ENCODE peak calls at places on chromosome 13, in seven cellular contexts. Q, L, M, R, P, X and S are unnamed samples. For H3K4me1 and H3K9me3, the result is how much of the 10 kb centered on the place peaks cover.

GRCh38 chr13:19959141-19959830 is 759 bp downstream of the ZMYM2 start:
- DNase-seq in Q (peak), L (peak), P (peak), X (peak), R (no peak), M (peak), S (peak)

GRCh38 chr13:85148009-85148408 is 651.2 kb downstream of the SLITRK6 start:
- DNase-seq in X (no peak), M (peak), P (no peak), L (no peak), Q (no peak), R (no peak), S (no peak)

GRCh38 chr13:114049026-114049425 is 75.2 kb upstream of the C13orf46 start:
- DNase-seq in X (no peak), R (no peak), Q (no peak), P (no peak), M (no peak), L (no peak), S (no peak)

GRCh38 chr13:102606537-102607309 is 9.9 kb downstream of the TPP2 start:
- DNase-seq in Q (no peak), X (no peak), L (no peak), R (no peak), M (no peak), P (no peak), S (no peak)

GRCh38 chr13:23902975-23903905 is 5.9 kb upstream of the C1QTNF9B start:
- DNase-seq in P (no peak), L (peak), R (no peak), X (no peak), M (peak), Q (no peak), S (no peak)

GRCh38 chr13:50129923-50130685 is 114.9 kb downstream of the KCNRG start:
- DNase-seq in L (peak), P (peak), X (peak), R (no peak), Q (no peak), M (peak), S (no peak)

GRCh38 chr13:84417426-84417825 is 535.2 kb upstream of the SLITRK1 start:
- DNase-seq in M (no peak), Q (no peak), R (no peak), X (no peak), L (no peak), P (no peak), S (no peak)

GRCh38 chr13:34044660-34045080 is 226.7 kb downstream of the RFC3 start:
- DNase-seq in M (no peak), P (no peak), Q (no peak), X (no peak), R (no peak), L (no peak), S (no peak)

GRCh38 chr13:26707122-26708006 is 53.2 kb downstream of the GPR12 start:
- DNase-seq in P (no peak), Q (no peak), M (peak), L (no peak), X (no peak), R (peak), S (no peak)

GRCh38 chr13:37945651-37946575 is 76.3 kb upstream of the TRPC4 start:
- DNase-seq in P (no peak), L (no peak), Q (no peak), R (no peak), M (no peak), X (no peak), S (no peak)

GRCh38 chr13:107883561-107884175 is 331.7 kb downstream of the LIG4 start:
- DNase-seq in M (no peak), L (no peak), Q (no peak), R (no peak), X (no peak), P (no peak), S (no peak)

GRCh38 chr13:84481958-84482357 is 599.7 kb upstream of the SLITRK1 start:
- DNase-seq in M (no peak), Q (no peak), X (no peak), R (no peak), L (no peak), P (no peak), S (no peak)

GRCh38 chr13:34207334-34207733 is 389.4 kb downstream of the RFC3 start:
- DNase-seq in P (no peak), M (peak), L (peak), X (peak), R (no peak), Q (no peak), S (no peak)

GRCh38 chr13:97276862-97277269 is 54.7 kb downstream of the MBNL2 start:
- DNase-seq in R (no peak), M (no peak), P (no peak), L (no peak), Q (no peak), X (no peak), S (no peak)

GRCh38 chr13:85755123-85755522 is 44.1 kb downstream of the SLITRK6 start:
- DNase-seq in P (no peak), Q (no peak), L (no peak), X (no peak), R (no peak), M (no peak), S (no peak)

GRCh38 chr13:29754486-29754806 is 96.0 kb downstream of the UBL3 start:
- DNase-seq in P (no peak), L (no peak), M (no peak), X (no peak), Q (no peak), R (no peak), S (no peak)

GRCh38 chr13:55402867-55403266 is 1737.9 kb upstream of the PRR20A start:
- DNase-seq in X (no peak), L (no peak), R (no peak), Q (no peak), P (no peak), M (no peak), S (no peak)

GRCh38 chr13:20136781-20137703 is 23.8 kb downstream of the GJA3 start:
- DNase-seq in P (no peak), R (no peak), Q (no peak), M (peak), L (peak), X (no peak), S (peak)

GRCh38 chr13:112444001-112444311 is 67.8 kb downstream of the SPACA7 start:
- DNase-seq in Q (peak), L (peak), P (no peak), X (peak), R (peak), M (peak), S (peak)

GRCh38 chr13:106373989-106374572 is 161.4 kb downstream of the EFNB2 start:
- DNase-seq in R (no peak), M (peak), P (no peak), L (no peak), Q (no peak), X (no peak), S (no peak)

GRCh38 chr13:33554919-33555791 is 262.8 kb upstream of the RFC3 start:
- DNase-seq in Q (no peak), R (no peak), L (no peak), X (no peak), M (no peak), P (no peak), S (no peak)

GRCh38 chr13:26132756-26133155 is 80.9 kb upstream of the SHISA2 start:
- DNase-seq in P (no peak), Q (no peak), R (no peak), X (no peak), L (no peak), M (no peak), S (no peak)

GRCh38 chr13:48155850-48156249 is 60.9 kb upstream of the MED4 start:
- DNase-seq in X (no peak), R (no peak), P (no peak), L (no peak), Q (no peak), M (no peak), S (no peak)

GRCh38 chr13:50598338-50598737 is 245.2 kb downstream of the DLEU7 start:
- DNase-seq in R (no peak), M (no peak), Q (no peak), L (no peak), X (no peak), P (no peak), S (no peak)

GRCh38 chr13:37681295-37682032 is 82.9 kb upstream of the POSTN start:
- DNase-seq in Q (no peak), P (no peak), X (no peak), R (no peak), L (no peak), M (no peak), S (no peak)

GRCh38 chr13:45255253-45255987 is 54.6 kb upstream of the KCTD4 start:
- DNase-seq in Q (no peak), R (no peak), X (no peak), M (peak), P (no peak), L (no peak), S (no peak)

GRCh38 chr13:114237415-114238112 is 2.9 kb downstream of the CDC16 start:
- DNase-seq in L (no peak), P (no peak), X (no peak), Q (no peak), R (no peak), M (no peak), S (no peak)

GRCh38 chr13:49253997-49254396 is 6.3 kb downstream of the CDADC1 start:
- DNase-seq in R (no peak), X (no peak), L (no peak), Q (no peak), P (no peak), M (no peak), S (no peak)

GRCh38 chr13:70905035-70905434 is 796.8 kb upstream of the KLHL1 start:
- DNase-seq in Q (no peak), X (no peak), R (no peak), P (no peak), M (no peak), L (no peak), S (no peak)

GRCh38 chr13:60351326-60351725 is 45.7 kb upstream of the TDRD3 start:
- DNase-seq in P (no peak), R (no peak), L (no peak), M (peak), Q (no peak), X (no peak), S (no peak)

GRCh38 chr13:111880185-111880584 is 186.8 kb upstream of the SOX1 start:
- DNase-seq in R (no peak), X (no peak), Q (no peak), L (no peak), P (no peak), M (no peak), S (no peak)

GRCh38 chr13:72890546-72890945 is 108.6 kb downstream of the PIBF1 start:
- DNase-seq in X (no peak), P (no peak), R (no peak), M (no peak), L (no peak), Q (no peak), S (no peak)

GRCh38 chr13:110916671-110917142 is 1.8 kb upstream of the ANKRD10 start:
- DNase-seq in Q (peak), R (no peak), L (no peak), X (no peak), M (peak), P (no peak), S (no peak)

GRCh38 chr13:84823528-84823927 is 941.3 kb upstream of the SLITRK1 start:
- DNase-seq in R (no peak), M (no peak), X (no peak), P (no peak), Q (no peak), L (no peak), S (no peak)

GRCh38 chr13:28117689-28118377 is 17.5 kb upstream of the FLT3 start:
- DNase-seq in L (peak), M (no peak), P (no peak), Q (no peak), R (no peak), X (peak), S (no peak)

GRCh38 chr13:97539651-97540230 is 105.8 kb downstream of the RAP2A start:
- DNase-seq in L (no peak), P (no peak), X (no peak), R (no peak), Q (no peak), M (no peak), S (no peak)

GRCh38 chr13:29315847-29316246 is 279.6 kb downstream of the SLC7A1 start:
- DNase-seq in M (no peak), P (no peak), L (no peak), X (no peak), R (no peak), Q (no peak), S (no peak)

GRCh38 chr13:39245688-39246087 is 207.4 kb downstream of the NHLRC3 start:
- DNase-seq in M (no peak), L (no peak), Q (no peak), P (no peak), X (no peak), R (no peak), S (no peak)

GRCh38 chr13:99044764-99045163 is 66.9 kb upstream of the DOCK9 start:
- DNase-seq in Q (no peak), R (no peak), P (no peak), L (no peak), M (no peak), X (no peak), S (no peak)

GRCh38 chr13:99041788-99042187 is 63.9 kb upstream of the DOCK9 start:
- DNase-seq in Q (no peak), M (no peak), P (no peak), X (no peak), L (no peak), R (no peak), S (no peak)

GRCh38 chr13:99043700-99044300 is 65.9 kb upstream of the DOCK9 start:
- DNase-seq in X (no peak), Q (no peak), L (no peak), R (no peak), M (no peak), P (no peak), S (no peak)

GRCh38 chr13:99041337-99041736 is 63.5 kb upstream of the DOCK9 start:
- DNase-seq in P (no peak), R (no peak), Q (no peak), X (no peak), M (no peak), L (no peak), S (no peak)

DNA sequence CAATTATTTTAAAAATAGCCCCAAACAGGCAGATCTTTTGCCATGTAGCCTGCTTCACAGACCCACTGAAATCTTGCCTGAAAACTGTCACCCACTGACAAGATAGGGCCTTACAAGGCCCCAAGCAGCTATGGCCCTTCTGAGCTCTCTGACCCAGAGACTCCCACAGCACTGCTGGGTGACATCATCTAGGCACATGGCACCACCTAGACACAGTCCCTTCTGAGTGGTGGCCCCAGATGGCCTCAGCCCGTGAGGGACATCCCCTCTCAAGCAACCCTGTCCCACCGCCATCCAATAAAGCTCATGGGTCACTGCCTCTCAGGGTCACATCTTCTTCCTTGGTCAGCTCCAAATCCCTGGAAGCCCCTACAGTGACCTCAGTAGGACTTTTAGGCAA is 65.0 kb upstream of the DOCK9 start:
- DNase-seq in Q (no peak), P (no peak), R (no peak), M (no peak), X (no peak), L (no peak), S (no peak)
- H3K4me1 ChIP-seq in Q (under half), P (under half), R (under half), M (under half), X (under half), L (under half), S (under half)

GRCh38 chr13:87676254-87677042 is 5.3 kb downstream of the SLITRK5 start:
- DNase-seq in X (no peak), P (no peak), L (no peak), Q (no peak), M (no peak), R (no peak), S (no peak)

GRCh38 chr13:87677043-87677333 is 5.8 kb downstream of the SLITRK5 start:
- DNase-seq in R (no peak), X (no peak), Q (no peak), L (no peak), P (no peak), M (peak), S (no peak)

GRCh38 chr13:87674143-87674772 is 3.1 kb downstream of the SLITRK5 start:
- DNase-seq in R (no peak), P (no peak), M (no peak), L (no peak), Q (no peak), X (no peak), S (no peak)

GRCh38 chr13:87677334-87678234 is 6.4 kb downstream of the SLITRK5 start:
- DNase-seq in L (no peak), X (no peak), M (peak), P (no peak), Q (no peak), R (no peak), S (no peak)

DNA sequence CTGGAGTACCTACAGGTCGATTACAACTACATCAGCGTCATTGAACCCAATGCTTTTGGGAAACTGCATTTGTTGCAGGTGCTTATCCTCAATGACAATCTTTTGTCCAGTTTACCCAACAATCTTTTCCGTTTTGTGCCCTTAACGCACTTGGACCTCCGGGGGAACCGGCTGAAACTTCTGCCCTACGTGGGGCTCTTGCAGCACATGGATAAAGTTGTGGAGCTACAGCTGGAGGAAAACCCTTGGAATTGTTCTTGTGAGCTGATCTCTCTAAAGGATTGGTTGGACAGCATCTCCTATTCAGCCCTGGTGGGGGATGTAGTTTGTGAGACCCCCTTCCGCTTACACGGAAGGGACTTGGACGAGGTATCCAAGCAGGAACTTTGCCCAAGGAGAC is 4.7 kb downstream of the SLITRK5 start:
- DNase-seq in R (no peak), P (no peak), M (no peak), X (no peak), L (no peak), Q (no peak), S (no peak)
- H3K9me3 ChIP-seq in R (under half), P (under half), M (under half), X (under half), L (under half), Q (under half), S (under half)

GRCh38 chr13:22041741-22042140 is 370.9 kb downstream of the FGF9 start:
- DNase-seq in P (no peak), L (no peak), M (no peak), X (no peak), R (no peak), Q (no peak), S (no peak)
- H3K27ac ChIP-seq in P (no peak), L (no peak), M (no peak), X (no peak), R (no peak), Q (no peak), S (no peak)

GRCh38 chr13:109152941-109153340 is 523.5 kb downstream of the MYO16 start:
- DNase-seq in M (no peak), Q (no peak), X (no peak), L (no peak), P (no peak), R (no peak), S (no peak)

GRCh38 chr13:109155301-109155761 is 525.9 kb downstream of the MYO16 start:
- DNase-seq in M (no peak), Q (no peak), X (no peak), R (no peak), L (no peak), P (no peak), S (peak)

GRCh38 chr13:109154546-109154945 is 525.1 kb downstream of the MYO16 start:
- DNase-seq in R (no peak), X (no peak), M (no peak), Q (no peak), P (no peak), L (no peak), S (no peak)

GRCh38 chr13:109152311-109152820 is 523.0 kb downstream of the MYO16 start:
- DNase-seq in M (no peak), X (no peak), R (no peak), L (no peak), P (no peak), Q (no peak), S (no peak)

DNA sequence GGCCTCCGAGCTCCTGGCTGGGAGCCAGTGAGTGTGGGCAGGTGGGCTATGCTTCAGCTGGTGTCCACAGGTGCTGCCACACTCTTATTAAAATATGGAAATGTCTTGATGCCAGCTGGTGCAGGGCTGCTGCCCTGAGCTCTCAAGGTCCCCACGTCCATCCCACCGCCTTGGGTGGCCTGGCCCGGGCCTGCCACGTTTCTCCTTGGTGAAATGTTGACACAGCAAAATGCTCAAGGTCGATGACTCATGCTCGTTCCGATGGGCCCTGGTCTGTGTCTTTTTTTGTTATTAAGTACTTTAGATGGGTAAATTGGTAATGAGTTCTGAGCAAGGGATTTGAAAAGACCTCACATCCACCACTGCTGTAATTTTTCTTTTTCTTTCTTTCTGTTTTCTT is 524.7 kb downstream of the MYO16 start:
- DNase-seq in R (no peak), X (no peak), Q (no peak), L (no peak), P (no peak), M (no peak), S (no peak)
- H3K4me1 ChIP-seq in R (under half), X (under half), Q (under half), L (under half), P (under half), M (under half), S (under half)

DNA sequence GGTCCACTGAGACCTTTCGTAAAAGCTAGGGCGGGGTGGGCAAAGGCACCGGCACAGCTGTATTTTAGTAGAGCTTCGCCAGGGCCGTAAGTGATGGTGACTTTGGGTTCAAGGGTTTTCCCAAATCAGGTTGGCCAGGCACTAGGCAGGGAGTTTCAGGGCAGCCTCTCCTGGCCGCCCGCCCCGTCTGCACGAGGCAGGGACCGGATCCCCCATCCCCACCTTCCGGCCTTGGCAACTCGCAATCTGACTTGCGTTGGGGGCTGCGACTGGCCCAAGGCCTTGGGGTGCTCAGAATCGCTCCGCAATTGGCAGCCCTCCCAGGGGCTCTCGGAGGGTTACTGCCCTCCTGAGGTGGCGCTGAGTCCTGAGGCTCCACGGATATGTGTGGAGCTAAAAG is 4.1 kb upstream of the ZIC5 start:
- DNase-seq in P (no peak), Q (no peak), X (no peak), R (no peak), M (no peak), L (no peak), S (no peak)
- H3K9me3 ChIP-seq in P (under half), Q (under half), X (under half), R (under half), M (under half), L (under half), S (under half)

DNA sequence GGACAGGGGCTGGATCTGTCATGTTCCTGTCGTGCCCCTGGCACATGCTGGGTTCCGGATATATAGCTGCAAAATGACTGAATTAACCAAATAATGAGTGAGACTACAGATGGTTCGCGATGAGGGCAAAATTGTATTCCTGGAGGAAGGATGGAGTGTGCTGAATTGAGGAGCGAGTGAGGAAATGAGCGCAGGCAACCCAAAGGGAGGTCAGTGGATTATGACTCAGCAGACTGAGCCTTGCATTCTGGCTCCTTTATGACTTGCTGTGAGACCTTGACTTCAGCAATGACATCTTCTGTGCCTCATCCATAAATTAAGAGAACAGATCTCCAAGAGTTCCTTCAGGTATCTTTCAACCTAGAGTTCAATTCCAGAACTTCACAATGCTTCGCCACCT is 115.0 kb upstream of the CLDN10 start:
- DNase-seq in L (no peak), X (no peak), M (no peak), P (no peak), Q (no peak), R (no peak), S (no peak)
- H3K27ac ChIP-seq in L (no peak), X (no peak), M (no peak), P (no peak), Q (no peak), R (no peak), S (no peak)